ENCODE peak calls at places on chromosomes 1 and 21, in five cellular contexts. L is body of pancreas, H is fibroblast of lung, U is ovary, X is lower lobe of right lung. D is an unnamed sample.

GRCh38 chr1:59502009-59502691 is 205.3 kb downstream of the FGGY start:
- DNase-seq in L (no peak), H (peak), U (no peak), X (no peak), D (no peak)

GRCh38 chr1:22709891-22710687 is 550 bp upstream of the EPHB2 start:
- DNase-seq in L (peak), H (peak), U (peak), X (peak), D (peak)

GRCh38 chr1:147236959-147237791 is 5.3 kb upstream of the CHD1L start:
- DNase-seq in L (peak), H (no peak), U (no peak), X (no peak), D (no peak)

GRCh38 chr21:8991088-8991907 is 1530.1 kb upstream of the TPTE start:
- DNase-seq in L (no peak), H (peak), U (no peak), X (no peak), D (no peak)

GRCh38 chr1:25875154-25875855 is at the start of gene PAQR7:
- DNase-seq in L (peak), H (peak), U (peak), X (peak), D (peak)

GRCh38 chr1:156050376-156050775 is 3.2 kb downstream of the UBQLN4 start:
- DNase-seq in L (no peak), H (no peak), U (no peak), X (no peak), D (no peak)

GRCh38 chr21:42102063-42102462 is 30.9 kb downstream of the UMODL1 start:
- DNase-seq in L (no peak), H (peak), U (no peak), X (no peak), D (no peak)

GRCh38 chr1:1185101-1185765 is 11.6 kb downstream of the TTLL10 start:
- DNase-seq in L (no peak), H (no peak), U (no peak), X (peak), D (peak)

GRCh38 chr1:150001415-150001814 is 9.1 kb downstream of the OTUD7B start:
- DNase-seq in L (no peak), H (peak), U (no peak), X (no peak), D (no peak)

GRCh38 chr1:214438530-214438929 is 112.9 kb downstream of the PTPN14 start:
- DNase-seq in L (no peak), H (no peak), U (no peak), X (no peak), D (no peak)

DNA sequence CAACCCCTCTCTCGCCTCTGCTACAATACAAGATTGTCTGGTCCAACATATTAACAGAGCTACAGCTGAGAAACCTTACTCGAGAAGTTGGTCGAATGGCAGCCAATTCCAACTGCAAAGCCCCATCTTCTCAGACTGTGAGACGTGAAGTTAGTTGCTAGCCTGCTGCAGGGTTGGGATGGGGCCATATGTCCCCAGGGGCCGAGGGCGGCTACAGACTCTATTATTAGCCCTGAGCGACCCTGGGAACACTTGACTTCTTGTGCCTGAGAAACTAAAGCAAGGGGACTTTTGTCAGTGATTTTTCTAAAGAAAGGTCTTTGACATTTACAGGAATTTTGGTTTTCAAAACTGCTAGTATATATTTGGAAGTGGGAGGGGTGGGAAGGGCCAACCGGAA is 13.7 kb downstream of the NCF2 start:
- DNase-seq in L (no peak), H (no peak), U (no peak), X (no peak), D (no peak)
- H3K27ac ChIP-seq in L (no peak), H (no peak), U (no peak), X (no peak), D (no peak)

GRCh38 chr1:201877877-201878339 is 10.8 kb upstream of the SHISA4 start:
- DNase-seq in L (peak), H (peak), U (no peak), X (no peak), D (no peak)

GRCh38 chr1:201880928-201881571 is 7.6 kb upstream of the SHISA4 start:
- DNase-seq in L (no peak), H (no peak), U (no peak), X (no peak), D (no peak)

GRCh38 chr1:201881617-201882016 is 7.1 kb upstream of the SHISA4 start:
- DNase-seq in L (no peak), H (no peak), U (no peak), X (no peak), D (no peak)

GRCh38 chr1:201874672-201875071 is 14.0 kb upstream of the SHISA4 start:
- DNase-seq in L (no peak), H (no peak), U (no peak), X (no peak), D (no peak)

DNA sequence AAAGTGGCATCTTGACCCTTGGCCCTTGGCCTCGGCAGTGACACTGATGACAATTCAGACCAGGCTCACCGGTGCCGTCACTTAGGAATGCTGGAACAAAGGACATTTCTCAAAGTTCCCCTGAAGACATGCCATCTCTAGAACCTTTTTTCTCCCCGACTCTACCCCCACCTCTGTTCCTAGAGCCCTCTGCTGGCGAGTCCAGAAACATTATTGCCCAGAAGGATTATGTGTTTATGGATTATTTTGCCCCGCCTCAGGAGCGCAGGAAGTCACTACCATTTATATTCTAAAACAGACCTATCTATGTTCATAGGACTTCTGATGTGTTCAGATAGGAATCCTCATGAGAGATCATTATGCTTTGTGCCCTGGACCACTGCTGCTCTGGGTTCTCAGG is 12.6 kb upstream of the SHISA4 start:
- DNase-seq in L (no peak), H (no peak), U (no peak), X (no peak), D (no peak)
- H3K27ac ChIP-seq in L (no peak), H (no peak), U (no peak), X (no peak), D (no peak)

DNA sequence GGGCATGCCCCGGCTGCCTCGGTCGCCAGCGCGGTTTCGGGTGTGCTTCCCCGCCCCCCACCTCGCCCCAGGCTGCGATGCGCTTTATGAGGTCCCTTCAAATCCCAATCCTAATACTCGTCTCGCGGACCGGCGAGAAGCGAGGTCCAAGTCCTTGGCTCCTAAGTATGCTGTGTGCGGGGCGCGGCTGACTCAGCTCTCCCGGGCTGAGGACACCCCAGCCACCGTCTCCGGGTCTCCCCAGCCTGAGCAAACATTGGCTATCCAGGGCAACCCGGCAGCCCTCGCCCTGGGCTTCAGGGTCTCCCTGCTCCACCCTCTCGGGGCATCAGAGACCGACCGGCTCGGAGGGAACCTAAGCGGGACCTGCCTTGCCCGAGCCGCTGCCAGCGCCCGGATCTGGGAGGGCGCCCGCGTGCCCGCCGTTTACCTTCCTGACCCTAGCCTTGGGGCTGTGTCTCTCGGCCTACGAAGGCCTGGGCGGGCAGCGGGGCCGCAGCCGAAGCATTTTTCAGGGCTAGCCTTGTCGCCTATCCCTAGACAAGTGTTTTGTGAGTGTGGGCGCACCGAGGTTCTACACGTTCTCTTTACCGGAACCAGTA is 1.2 kb downstream of the ITPKB start:
- DNase-seq in L (peak), H (peak), U (peak), X (peak), D (peak)
- H3K27ac ChIP-seq in L (peak), H (peak), U (peak), X (peak), D (peak)

GRCh38 chr1:235649722-235650163 is at the start of gene GNG4:
- DNase-seq in L (no peak), H (no peak), U (peak), X (no peak), D (no peak)

GRCh38 chr1:235651170-235651806 is 1.7 kb upstream of the GNG4 start:
- DNase-seq in L (no peak), H (no peak), U (no peak), X (no peak), D (no peak)

GRCh38 chr1:235648407-235648907 is 1.1 kb downstream of the GNG4 start:
- DNase-seq in L (peak), H (no peak), U (peak), X (no peak), D (no peak)

GRCh38 chr1:235650341-235651169 is 971 bp upstream of the GNG4 start:
- DNase-seq in L (peak), H (no peak), U (peak), X (no peak), D (no peak)

GRCh38 chr1:235648954-235649721 is 446 bp downstream of the GNG4 start:
- DNase-seq in L (peak), H (peak), U (peak), X (peak), D (peak)
- H3K27ac ChIP-seq in L (no peak), H (no peak), U (peak), X (no peak), D (no peak)

GRCh38 chr1:202268817-202269216 is 72.9 kb downstream of the UBE2T start:
- DNase-seq in L (no peak), H (no peak), U (peak), X (no peak), D (no peak)

GRCh38 chr1:202272446-202272845 is 69.3 kb downstream of the UBE2T start:
- DNase-seq in L (no peak), H (no peak), U (no peak), X (no peak), D (no peak)

GRCh38 chr1:202274611-202275010 is 67.1 kb downstream of the UBE2T start:
- DNase-seq in L (no peak), H (no peak), U (no peak), X (no peak), D (no peak)

GRCh38 chr1:202268032-202268431 is 73.7 kb downstream of the UBE2T start:
- DNase-seq in L (no peak), H (no peak), U (peak), X (no peak), D (no peak)

DNA sequence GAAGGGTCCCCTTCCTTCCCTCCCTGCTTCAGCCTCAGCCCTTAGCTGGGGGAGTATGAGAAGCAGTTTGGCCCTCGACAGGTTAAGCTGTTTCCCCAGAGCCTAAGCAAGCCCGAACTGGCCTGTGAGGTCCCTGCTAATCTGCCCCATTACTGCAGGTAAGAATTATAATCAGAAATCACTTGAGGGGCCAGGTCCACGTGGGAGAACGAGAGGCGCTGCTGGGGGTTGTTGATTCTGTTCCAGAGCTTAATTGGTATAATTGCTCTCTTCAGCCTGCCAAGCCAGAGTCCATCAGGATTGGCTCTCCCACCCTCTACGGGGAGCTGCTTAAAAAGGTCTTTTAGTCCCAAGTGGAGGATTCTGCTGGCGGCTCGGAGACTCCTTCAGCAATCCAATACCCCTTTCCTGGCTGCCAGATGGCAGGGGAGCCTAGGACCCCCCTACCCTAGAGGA is 70.8 kb downstream of the UBE2T start:
- DNase-seq in L (no peak), H (no peak), U (no peak), X (no peak), D (no peak)
- H3K27ac ChIP-seq in L (no peak), H (no peak), U (no peak), X (no peak), D (no peak)

GRCh38 chr21:31901342-31901741 is 28.5 kb downstream of the HUNK start:
- DNase-seq in L (peak), H (no peak), U (no peak), X (no peak), D (no peak)

GRCh38 chr21:31905444-31906400 is 32.9 kb downstream of the HUNK start:
- DNase-seq in L (no peak), H (peak), U (no peak), X (no peak), D (no peak)

GRCh38 chr21:31900121-31900895 is 27.5 kb downstream of the HUNK start:
- DNase-seq in L (peak), H (no peak), U (no peak), X (no peak), D (no peak)

GRCh38 chr21:31903896-31904295 is 31.1 kb downstream of the HUNK start:
- DNase-seq in L (no peak), H (no peak), U (no peak), X (no peak), D (no peak)

GRCh38 chr21:31902438-31902837 is 29.6 kb downstream of the HUNK start:
- DNase-seq in L (no peak), H (no peak), U (no peak), X (no peak), D (no peak)
- H3K27ac ChIP-seq in L (peak), H (no peak), U (no peak), X (no peak), D (no peak)

GRCh38 chr1:36232212-36233031 is 8.2 kb downstream of the THRAP3 start:
- DNase-seq in L (no peak), H (no peak), U (no peak), X (no peak), D (no peak)
- H3K27ac ChIP-seq in L (no peak), H (no peak), U (no peak), X (no peak), D (no peak)

GRCh38 chr1:208211901-208212843 is 32.0 kb downstream of the PLXNA2 start:
- DNase-seq in L (no peak), H (no peak), U (no peak), X (no peak), D (no peak)
- H3K27ac ChIP-seq in L (no peak), H (no peak), U (no peak), X (peak), D (no peak)

DNA sequence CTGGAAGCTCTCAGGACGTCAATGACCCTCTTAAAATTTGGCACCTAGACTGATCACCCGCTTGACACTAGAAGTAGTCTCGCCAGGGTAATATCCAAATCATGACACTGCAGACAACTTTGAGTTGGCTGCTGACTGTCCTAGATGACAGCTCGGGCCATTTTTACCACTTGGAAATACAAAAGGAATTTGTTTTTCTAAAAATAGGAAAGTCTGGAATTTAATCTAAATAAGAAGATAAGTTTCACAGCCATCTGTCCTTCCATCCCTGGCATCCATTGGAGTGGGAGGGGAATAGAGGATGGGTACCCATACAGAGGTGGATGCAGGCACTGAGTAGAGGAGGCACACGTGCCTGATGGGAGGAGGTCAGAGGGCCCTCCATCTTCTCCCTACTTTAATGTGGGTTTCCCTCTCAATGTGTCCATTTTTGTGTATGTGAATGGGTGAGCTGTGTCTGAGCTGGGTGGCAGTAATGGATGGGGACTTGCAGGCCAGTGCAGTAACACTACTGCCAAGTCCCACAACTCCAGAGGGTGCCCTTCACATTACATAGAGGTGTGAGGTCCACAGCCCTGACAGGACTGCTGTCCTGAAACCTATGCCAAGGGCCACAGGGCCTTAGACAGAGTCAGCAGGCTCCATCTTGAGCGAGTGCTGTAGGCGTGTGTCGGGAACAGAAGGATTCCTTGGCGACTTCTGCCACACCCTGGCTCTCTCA is 104.8 kb upstream of the IPO9 start:
- DNase-seq in L (no peak), H (no peak), U (no peak), X (no peak), D (no peak)
- H3K27ac ChIP-seq in L (no peak), H (peak), U (no peak), X (peak), D (peak)

D was measured in aorta.